ENCODE peak calls at places on chromosomes 1 and 21, in seven cellular contexts. One of them, this sample, is unnamed.

GRCh38 chr1:227547604-227548397 is 15.6 kb upstream of the ZNF678 start:
- DNase-seq in hepatocyte: no peak
- DNase-seq in bronchial epithelial cell: no peak
- DNase-seq in right lobe of liver: no peak
- DNase-seq in thoracic aorta: no peak
- DNase-seq in nephron progenitor cell: no peak
- DNase-seq in sigmoid colon: no peak
- DNase-seq in this sample: no peak

GRCh38 chr1:6108937-6109636 is 63.4 kb downstream of the KCNAB2 start:
- DNase-seq in sigmoid colon: no peak
- DNase-seq in nephron progenitor cell: peak; percentile 28
- DNase-seq in hepatocyte: no peak
- DNase-seq in thoracic aorta: no peak
- DNase-seq in right lobe of liver: peak; percentile 25
- DNase-seq in bronchial epithelial cell: peak; percentile 49
- DNase-seq in this sample: peak; percentile 54

GRCh38 chr1:56508523-56508983 is 70.8 kb downstream of the PLPP3 start:
- DNase-seq in sigmoid colon: peak; percentile 76
- DNase-seq in nephron progenitor cell: no peak
- DNase-seq in bronchial epithelial cell: peak; percentile 79
- DNase-seq in right lobe of liver: peak; percentile 88
- DNase-seq in hepatocyte: peak; percentile 89
- DNase-seq in thoracic aorta: no peak
- DNase-seq in this sample: peak; percentile 16

GRCh38 chr1:243482237-243483022 is 226.6 kb downstream of the SDCCAG8 start:
- DNase-seq in nephron progenitor cell: peak; percentile 37
- DNase-seq in bronchial epithelial cell: peak; percentile 68
- DNase-seq in sigmoid colon: peak; percentile 67
- DNase-seq in thoracic aorta: no peak
- DNase-seq in right lobe of liver: no peak
- DNase-seq in hepatocyte: peak; percentile 63
- DNase-seq in this sample: peak; percentile 91

GRCh38 chr1:227841141-227841540 is 25.7 kb downstream of the PRSS38 start:
- DNase-seq in sigmoid colon: no peak
- DNase-seq in hepatocyte: no peak
- DNase-seq in thoracic aorta: no peak
- DNase-seq in bronchial epithelial cell: no peak
- DNase-seq in nephron progenitor cell: peak; percentile 14
- DNase-seq in right lobe of liver: no peak
- DNase-seq in this sample: no peak

GRCh38 chr21:43292041-43292865 is 123.4 kb downstream of the CRYAA start:
- DNase-seq in bronchial epithelial cell: no peak
- DNase-seq in hepatocyte: no peak
- DNase-seq in nephron progenitor cell: no peak
- DNase-seq in thoracic aorta: no peak
- DNase-seq in right lobe of liver: peak; percentile 9
- DNase-seq in sigmoid colon: no peak
- DNase-seq in this sample: no peak

GRCh38 chr1:8351693-8352470 is 34.0 kb downstream of the SLC45A1 start:
- DNase-seq in thoracic aorta: no peak
- DNase-seq in sigmoid colon: peak; percentile 79
- DNase-seq in right lobe of liver: no peak
- DNase-seq in bronchial epithelial cell: peak; percentile 78
- DNase-seq in nephron progenitor cell: peak; percentile 68
- DNase-seq in hepatocyte: peak; percentile 56
- DNase-seq in this sample: no peak

GRCh38 chr1:41416081-41416480 is 54.8 kb downstream of the FOXO6 start:
- DNase-seq in hepatocyte: no peak
- DNase-seq in bronchial epithelial cell: no peak
- DNase-seq in nephron progenitor cell: no peak
- DNase-seq in sigmoid colon: no peak
- DNase-seq in right lobe of liver: no peak
- DNase-seq in thoracic aorta: no peak
- DNase-seq in this sample: no peak

GRCh38 chr1:235703516-235703915 is 53.9 kb upstream of the GNG4 start:
- DNase-seq in nephron progenitor cell: no peak
- DNase-seq in hepatocyte: no peak
- DNase-seq in bronchial epithelial cell: peak; percentile 87
- DNase-seq in right lobe of liver: no peak
- DNase-seq in sigmoid colon: no peak
- DNase-seq in thoracic aorta: no peak
- DNase-seq in this sample: peak; percentile 21

GRCh38 chr1:115476616-115477015 is 138.6 kb upstream of the NGF start:
- DNase-seq in hepatocyte: no peak
- DNase-seq in nephron progenitor cell: no peak
- DNase-seq in right lobe of liver: no peak
- DNase-seq in thoracic aorta: no peak
- DNase-seq in sigmoid colon: no peak
- DNase-seq in bronchial epithelial cell: no peak
- DNase-seq in this sample: no peak

GRCh38 chr21:27451116-27451515 is 484.2 kb upstream of the ADAMTS5 start:
- DNase-seq in sigmoid colon: no peak
- DNase-seq in bronchial epithelial cell: no peak
- DNase-seq in nephron progenitor cell: no peak
- DNase-seq in right lobe of liver: no peak
- DNase-seq in thoracic aorta: no peak
- DNase-seq in hepatocyte: no peak
- DNase-seq in this sample: no peak

GRCh38 chr1:44481701-44482100 is 76.6 kb downstream of the RNF220 start:
- DNase-seq in hepatocyte: no peak
- DNase-seq in nephron progenitor cell: no peak
- DNase-seq in right lobe of liver: no peak
- DNase-seq in bronchial epithelial cell: no peak
- DNase-seq in sigmoid colon: no peak
- DNase-seq in thoracic aorta: no peak
- DNase-seq in this sample: peak; percentile 22

GRCh38 chr1:243739335-243740003 is 110.6 kb downstream of the AKT3 start:
- DNase-seq in bronchial epithelial cell: no peak
- DNase-seq in nephron progenitor cell: no peak
- DNase-seq in right lobe of liver: peak; percentile 25
- DNase-seq in hepatocyte: no peak
- DNase-seq in sigmoid colon: no peak
- DNase-seq in thoracic aorta: no peak
- DNase-seq in this sample: no peak

GRCh38 chr1:99675292-99675691 is 29.4 kb downstream of the PALMD start:
- DNase-seq in sigmoid colon: no peak
- DNase-seq in hepatocyte: no peak
- DNase-seq in thoracic aorta: no peak
- DNase-seq in bronchial epithelial cell: no peak
- DNase-seq in nephron progenitor cell: no peak
- DNase-seq in right lobe of liver: no peak
- DNase-seq in this sample: no peak

GRCh38 chr1:248686815-248687214 is 15.8 kb downstream of the OR14I1 start:
- DNase-seq in nephron progenitor cell: no peak
- DNase-seq in thoracic aorta: no peak
- DNase-seq in right lobe of liver: no peak
- DNase-seq in hepatocyte: no peak
- DNase-seq in sigmoid colon: no peak
- DNase-seq in bronchial epithelial cell: no peak
- DNase-seq in this sample: no peak

GRCh38 chr1:72241397-72241796 is 40.9 kb downstream of the NEGR1 start:
- DNase-seq in nephron progenitor cell: no peak
- DNase-seq in sigmoid colon: no peak
- DNase-seq in thoracic aorta: no peak
- DNase-seq in bronchial epithelial cell: peak; percentile 85
- DNase-seq in hepatocyte: no peak
- DNase-seq in right lobe of liver: no peak
- DNase-seq in this sample: peak; percentile 17

GRCh38 chr1:217569021-217569420 is 61.9 kb downstream of the GPATCH2 start:
- DNase-seq in sigmoid colon: no peak
- DNase-seq in hepatocyte: no peak
- DNase-seq in thoracic aorta: no peak
- DNase-seq in nephron progenitor cell: no peak
- DNase-seq in bronchial epithelial cell: no peak
- DNase-seq in right lobe of liver: no peak
- DNase-seq in this sample: peak; percentile 59

GRCh38 chr1:183942933-183943693 is 94.4 kb downstream of the COLGALT2 start:
- DNase-seq in hepatocyte: peak; percentile 69
- DNase-seq in bronchial epithelial cell: peak; percentile 87
- DNase-seq in right lobe of liver: no peak
- DNase-seq in nephron progenitor cell: peak; percentile 29
- DNase-seq in thoracic aorta: no peak
- DNase-seq in sigmoid colon: peak; percentile 74
- DNase-seq in this sample: peak; percentile 93

GRCh38 chr1:34529935-34530859 is 224.7 kb upstream of the GJB5 start:
- DNase-seq in right lobe of liver: no peak
- DNase-seq in bronchial epithelial cell: no peak
- DNase-seq in nephron progenitor cell: peak; percentile 56
- DNase-seq in sigmoid colon: no peak
- DNase-seq in thoracic aorta: no peak
- DNase-seq in hepatocyte: no peak
- DNase-seq in this sample: no peak

GRCh38 chr1:248404024-248404423 is 1.2 kb downstream of the OR2T1 start:
- DNase-seq in nephron progenitor cell: no peak
- DNase-seq in hepatocyte: no peak
- DNase-seq in bronchial epithelial cell: peak; percentile 19
- DNase-seq in sigmoid colon: no peak
- DNase-seq in thoracic aorta: no peak
- DNase-seq in right lobe of liver: no peak
- DNase-seq in this sample: peak; percentile 20

GRCh38 chr1:223413216-223413615 is 20.0 kb downstream of the CCDC185 start:
- DNase-seq in hepatocyte: no peak
- DNase-seq in right lobe of liver: no peak
- DNase-seq in bronchial epithelial cell: no peak
- DNase-seq in thoracic aorta: no peak
- DNase-seq in sigmoid colon: no peak
- DNase-seq in nephron progenitor cell: no peak
- DNase-seq in this sample: no peak
- TF ChIP-seq CTCF in hepatocyte: no peak
- TF ChIP-seq CTCF in right lobe of liver: no peak
- TF ChIP-seq CTCF in bronchial epithelial cell: no peak
- TF ChIP-seq CTCF in thoracic aorta: no peak
- TF ChIP-seq CTCF in sigmoid colon: no peak
- TF ChIP-seq CTCF in nephron progenitor cell: no peak
- TF ChIP-seq CTCF in this sample: no peak

GRCh38 chr21:24014381-24014780 is 1592.9 kb downstream of the MRPL39 start:
- DNase-seq in bronchial epithelial cell: no peak
- DNase-seq in nephron progenitor cell: no peak
- DNase-seq in thoracic aorta: no peak
- DNase-seq in hepatocyte: no peak
- DNase-seq in sigmoid colon: no peak
- DNase-seq in right lobe of liver: no peak
- DNase-seq in this sample: no peak
- TF ChIP-seq CTCF in bronchial epithelial cell: no peak
- TF ChIP-seq CTCF in nephron progenitor cell: peak; percentile 18
- TF ChIP-seq CTCF in thoracic aorta: peak; percentile 15
- TF ChIP-seq CTCF in hepatocyte: no peak
- TF ChIP-seq CTCF in sigmoid colon: no peak
- TF ChIP-seq CTCF in right lobe of liver: no peak
- TF ChIP-seq CTCF in this sample: peak; percentile 2

GRCh38 chr1:194342484-194343262 is 1156.3 kb upstream of the B3GALT2 start:
- DNase-seq in bronchial epithelial cell: no peak
- DNase-seq in sigmoid colon: peak; percentile 35
- DNase-seq in nephron progenitor cell: peak; percentile 6
- DNase-seq in thoracic aorta: no peak
- DNase-seq in right lobe of liver: no peak
- DNase-seq in hepatocyte: no peak
- DNase-seq in this sample: no peak
- TF ChIP-seq CTCF in bronchial epithelial cell: no peak
- TF ChIP-seq CTCF in sigmoid colon: no peak
- TF ChIP-seq CTCF in nephron progenitor cell: peak; percentile 31
- TF ChIP-seq CTCF in thoracic aorta: no peak
- TF ChIP-seq CTCF in right lobe of liver: no peak
- TF ChIP-seq CTCF in hepatocyte: no peak
- TF ChIP-seq CTCF in this sample: no peak

GRCh38 chr1:3037281-3038040 is 16.2 kb downstream of the ACTRT2 start:
- DNase-seq in sigmoid colon: peak; percentile 48
- DNase-seq in thoracic aorta: no peak
- DNase-seq in hepatocyte: no peak
- DNase-seq in bronchial epithelial cell: no peak
- DNase-seq in nephron progenitor cell: no peak
- DNase-seq in right lobe of liver: no peak
- DNase-seq in this sample: no peak
- TF ChIP-seq CTCF in sigmoid colon: no peak
- TF ChIP-seq CTCF in thoracic aorta: no peak
- TF ChIP-seq CTCF in hepatocyte: no peak
- TF ChIP-seq CTCF in bronchial epithelial cell: no peak
- TF ChIP-seq CTCF in nephron progenitor cell: no peak
- TF ChIP-seq CTCF in right lobe of liver: no peak
- TF ChIP-seq CTCF in this sample: no peak

DNA sequence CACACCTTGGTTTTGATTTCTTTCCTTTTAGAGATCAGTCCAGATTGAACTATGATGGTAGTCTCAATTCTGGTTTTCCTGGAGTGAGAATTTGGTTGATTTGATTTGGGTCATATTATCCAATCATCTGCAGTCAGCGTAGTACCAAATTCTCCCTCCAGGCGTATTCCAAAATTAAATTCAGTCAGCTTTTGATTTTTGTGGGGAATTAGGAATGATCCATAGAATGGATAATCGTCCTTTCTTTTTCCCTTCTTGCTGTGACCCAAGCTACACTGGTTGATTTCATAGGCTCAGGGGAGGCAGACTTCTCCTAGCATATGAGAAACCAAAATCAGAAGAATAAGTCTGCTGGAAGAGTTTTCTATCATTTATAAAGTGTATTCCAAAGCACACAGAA is 4.9 kb downstream of the PRCC start:
- DNase-seq in sigmoid colon: no peak
- DNase-seq in nephron progenitor cell: no peak
- DNase-seq in thoracic aorta: no peak
- DNase-seq in bronchial epithelial cell: no peak
- DNase-seq in right lobe of liver: no peak
- DNase-seq in hepatocyte: no peak
- DNase-seq in this sample: no peak
- TF ChIP-seq CTCF in sigmoid colon: no peak
- TF ChIP-seq CTCF in nephron progenitor cell: peak; percentile 12
- TF ChIP-seq CTCF in thoracic aorta: peak; percentile 20
- TF ChIP-seq CTCF in bronchial epithelial cell: no peak
- TF ChIP-seq CTCF in right lobe of liver: no peak
- TF ChIP-seq CTCF in hepatocyte: no peak
- TF ChIP-seq CTCF in this sample: no peak

GRCh38 chr1:1181938-1182410 is 8.3 kb downstream of the TTLL10 start:
- DNase-seq in nephron progenitor cell: peak; percentile 11
- DNase-seq in sigmoid colon: no peak
- DNase-seq in thoracic aorta: no peak
- DNase-seq in right lobe of liver: no peak
- DNase-seq in hepatocyte: no peak
- DNase-seq in bronchial epithelial cell: no peak
- DNase-seq in this sample: no peak
- TF ChIP-seq CTCF in nephron progenitor cell: no peak
- TF ChIP-seq CTCF in sigmoid colon: no peak
- TF ChIP-seq CTCF in thoracic aorta: no peak
- TF ChIP-seq CTCF in right lobe of liver: no peak
- TF ChIP-seq CTCF in hepatocyte: no peak
- TF ChIP-seq CTCF in bronchial epithelial cell: no peak
- TF ChIP-seq CTCF in this sample: no peak

DNA sequence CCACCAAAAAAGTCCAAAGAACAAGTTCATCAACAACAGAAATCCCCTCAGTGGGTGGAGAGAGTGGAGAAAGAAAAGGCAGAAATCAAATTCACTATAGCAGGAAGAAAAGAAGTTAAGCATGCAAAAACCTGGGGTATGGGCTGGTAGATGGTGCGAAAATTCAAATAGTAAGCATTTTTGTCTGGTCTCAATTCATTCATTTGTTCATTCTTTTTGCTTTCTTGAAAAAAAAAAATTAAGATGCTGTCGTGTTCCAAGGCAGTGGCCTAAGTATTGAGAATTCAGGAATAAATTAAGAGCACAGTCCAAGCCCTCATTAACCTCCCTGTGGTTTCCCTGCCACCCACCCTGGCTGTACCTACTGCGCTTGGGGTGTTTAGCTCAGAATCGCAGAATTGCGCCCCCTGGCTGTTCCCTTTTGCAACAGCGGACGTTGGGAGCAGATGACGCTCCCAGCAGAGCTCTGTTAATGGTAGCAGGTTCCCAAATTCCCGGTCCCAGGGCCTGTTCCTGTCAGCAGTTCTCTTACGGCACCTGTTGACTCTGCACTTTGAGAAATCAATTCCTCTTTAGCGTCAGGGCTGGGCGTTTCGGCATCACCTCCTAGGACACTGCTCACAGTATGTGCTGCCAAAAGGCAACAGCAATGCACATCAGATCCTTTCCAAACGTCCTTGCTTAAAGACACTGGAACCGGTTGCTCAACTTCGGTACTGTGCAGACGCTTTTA is 34.0 kb upstream of the SSX2IP start:
- DNase-seq in nephron progenitor cell: peak; percentile 12
- DNase-seq in thoracic aorta: no peak
- DNase-seq in right lobe of liver: peak; percentile 66
- DNase-seq in hepatocyte: no peak
- DNase-seq in bronchial epithelial cell: no peak
- DNase-seq in sigmoid colon: no peak
- DNase-seq in this sample: no peak
- TF ChIP-seq CTCF in nephron progenitor cell: no peak
- TF ChIP-seq CTCF in thoracic aorta: no peak
- TF ChIP-seq CTCF in right lobe of liver: peak; percentile 76
- TF ChIP-seq CTCF in hepatocyte: peak; percentile 28
- TF ChIP-seq CTCF in bronchial epithelial cell: peak; percentile 15
- TF ChIP-seq CTCF in sigmoid colon: no peak
- TF ChIP-seq CTCF in this sample: peak; percentile 42

This sample was measured in fibroblast of villous mesenchyme.